ENCODE peak calls at places on chromosomes 7 and 10, in ten cellular contexts. One of them, this sample, is unnamed.

GRCh38 chr10:132538031-132538789 is 623 bp downstream of the INPP5A start:
- DNase-seq in hepatocyte: no peak
- DNase-seq in kidney: peak
- DNase-seq in sigmoid colon: peak
- DNase-seq in fibroblast of lung: no peak
- DNase-seq in GM12865: peak
- DNase-seq in GM13977: peak
- DNase-seq in choroid plexus epithelial cell: no peak
- DNase-seq in cardiac fibroblast: no peak
- DNase-seq in heart left ventricle: peak
- DNase-seq in this sample: no peak

GRCh38 chr10:13189946-13190345 is 28.6 kb downstream of the MCM10 start:
- DNase-seq in hepatocyte: no peak
- DNase-seq in kidney: no peak
- DNase-seq in sigmoid colon: no peak
- DNase-seq in fibroblast of lung: no peak
- DNase-seq in GM12865: no peak
- DNase-seq in GM13977: no peak
- DNase-seq in choroid plexus epithelial cell: no peak
- DNase-seq in cardiac fibroblast: peak
- DNase-seq in heart left ventricle: no peak
- DNase-seq in this sample: no peak

GRCh38 chr7:35548291-35548690 is 146.6 kb downstream of the HERPUD2 start:
- DNase-seq in hepatocyte: no peak
- DNase-seq in kidney: no peak
- DNase-seq in sigmoid colon: no peak
- DNase-seq in fibroblast of lung: no peak
- DNase-seq in GM12865: no peak
- DNase-seq in GM13977: no peak
- DNase-seq in choroid plexus epithelial cell: no peak
- DNase-seq in cardiac fibroblast: no peak
- DNase-seq in heart left ventricle: no peak
- DNase-seq in this sample: no peak

GRCh38 chr10:76252733-76253132 is 821.3 kb downstream of the LRMDA start:
- DNase-seq in hepatocyte: no peak
- DNase-seq in kidney: no peak
- DNase-seq in sigmoid colon: peak
- DNase-seq in fibroblast of lung: no peak
- DNase-seq in GM12865: no peak
- DNase-seq in GM13977: no peak
- DNase-seq in choroid plexus epithelial cell: no peak
- DNase-seq in cardiac fibroblast: peak
- DNase-seq in heart left ventricle: no peak
- DNase-seq in this sample: no peak

GRCh38 chr7:121500659-121501058 is 104.6 kb upstream of the FAM3C start:
- DNase-seq in hepatocyte: no peak
- DNase-seq in kidney: no peak
- DNase-seq in sigmoid colon: no peak
- DNase-seq in fibroblast of lung: peak
- DNase-seq in GM12865: no peak
- DNase-seq in GM13977: no peak
- DNase-seq in choroid plexus epithelial cell: no peak
- DNase-seq in cardiac fibroblast: no peak
- DNase-seq in heart left ventricle: no peak
- DNase-seq in this sample: no peak

GRCh38 chr10:30114871-30115270 is 55.5 kb upstream of the JCAD start:
- DNase-seq in hepatocyte: peak
- DNase-seq in kidney: no peak
- DNase-seq in sigmoid colon: peak
- DNase-seq in fibroblast of lung: peak
- DNase-seq in GM12865: no peak
- DNase-seq in GM13977: no peak
- DNase-seq in choroid plexus epithelial cell: peak
- DNase-seq in cardiac fibroblast: peak
- DNase-seq in heart left ventricle: no peak
- DNase-seq in this sample: no peak

GRCh38 chr7:75854233-75854632 is 24.6 kb upstream of the RHBDD2 start:
- DNase-seq in hepatocyte: no peak
- DNase-seq in kidney: no peak
- DNase-seq in sigmoid colon: no peak
- DNase-seq in fibroblast of lung: peak
- DNase-seq in GM12865: no peak
- DNase-seq in GM13977: no peak
- DNase-seq in choroid plexus epithelial cell: peak
- DNase-seq in cardiac fibroblast: peak
- DNase-seq in heart left ventricle: no peak
- DNase-seq in this sample: no peak

GRCh38 chr10:80522756-80523363 is 14.8 kb upstream of the SH2D4B start:
- DNase-seq in hepatocyte: no peak
- DNase-seq in kidney: no peak
- DNase-seq in sigmoid colon: no peak
- DNase-seq in fibroblast of lung: no peak
- DNase-seq in GM12865: peak
- DNase-seq in GM13977: no peak
- DNase-seq in choroid plexus epithelial cell: no peak
- DNase-seq in cardiac fibroblast: no peak
- DNase-seq in heart left ventricle: no peak
- DNase-seq in this sample: no peak

GRCh38 chr10:47396311-47396717 is 12.2 kb upstream of the ZNF488 start:
- DNase-seq in hepatocyte: no peak
- DNase-seq in kidney: no peak
- DNase-seq in sigmoid colon: no peak
- DNase-seq in fibroblast of lung: peak
- DNase-seq in GM12865: no peak
- DNase-seq in GM13977: no peak
- DNase-seq in choroid plexus epithelial cell: no peak
- DNase-seq in cardiac fibroblast: no peak
- DNase-seq in heart left ventricle: no peak
- DNase-seq in this sample: no peak

DNA sequence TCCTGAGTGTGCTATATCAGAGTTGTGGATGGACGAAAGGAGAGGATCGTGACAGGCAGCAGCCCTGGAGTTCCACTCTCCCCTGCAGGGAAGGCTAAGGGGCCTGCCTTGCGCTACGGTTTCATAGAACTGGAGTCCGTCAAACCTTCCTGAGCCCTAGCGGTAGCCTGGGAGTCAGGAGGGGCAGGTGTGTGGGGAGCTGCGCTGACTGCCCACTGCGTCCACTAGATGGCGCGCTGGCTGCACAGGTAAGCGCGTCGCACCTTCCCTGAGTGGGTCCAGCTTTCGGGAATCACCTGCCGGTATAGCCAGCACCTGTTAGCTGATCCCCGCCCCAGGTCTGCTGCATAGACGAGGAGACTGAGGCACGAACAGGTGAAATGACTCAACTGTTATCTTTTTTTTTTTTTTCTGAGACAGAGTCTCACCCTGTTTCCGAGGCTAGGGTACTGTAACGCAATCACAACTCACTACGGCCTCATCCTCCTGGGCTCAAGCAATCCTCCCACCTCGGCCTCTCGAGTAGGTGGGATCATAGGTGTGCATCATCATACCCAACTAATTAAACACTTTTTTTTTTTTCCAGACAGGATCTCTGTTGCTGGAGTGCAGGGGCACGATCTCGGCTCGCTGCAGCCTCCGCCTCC is 20.2 kb upstream of the BAIAP2L1 start:
- DNase-seq in hepatocyte: peak
- DNase-seq in kidney: peak
- DNase-seq in sigmoid colon: no peak
- DNase-seq in fibroblast of lung: peak
- DNase-seq in GM12865: peak
- DNase-seq in GM13977: peak
- DNase-seq in choroid plexus epithelial cell: peak
- DNase-seq in cardiac fibroblast: peak
- DNase-seq in heart left ventricle: no peak
- DNase-seq in this sample: peak
- TF ChIP-seq CTCF in hepatocyte: peak
- TF ChIP-seq CTCF in kidney: peak
- TF ChIP-seq CTCF in sigmoid colon: peak
- TF ChIP-seq CTCF in fibroblast of lung: peak
- TF ChIP-seq CTCF in GM12865: peak
- TF ChIP-seq CTCF in GM13977: peak
- TF ChIP-seq CTCF in choroid plexus epithelial cell: peak
- TF ChIP-seq CTCF in cardiac fibroblast: peak
- TF ChIP-seq CTCF in heart left ventricle: peak
- TF ChIP-seq CTCF in this sample: peak

GRCh38 chr10:3225589-3225988 is 53.0 kb upstream of the PITRM1 start:
- DNase-seq in hepatocyte: no peak
- DNase-seq in kidney: no peak
- DNase-seq in sigmoid colon: no peak
- DNase-seq in fibroblast of lung: peak
- DNase-seq in GM12865: no peak
- DNase-seq in GM13977: no peak
- DNase-seq in choroid plexus epithelial cell: peak
- DNase-seq in cardiac fibroblast: peak
- DNase-seq in heart left ventricle: no peak
- DNase-seq in this sample: no peak

GRCh38 chr10:3220853-3221252 is 48.3 kb upstream of the PITRM1 start:
- DNase-seq in hepatocyte: no peak
- DNase-seq in kidney: no peak
- DNase-seq in sigmoid colon: no peak
- DNase-seq in fibroblast of lung: peak
- DNase-seq in GM12865: no peak
- DNase-seq in GM13977: no peak
- DNase-seq in choroid plexus epithelial cell: peak
- DNase-seq in cardiac fibroblast: no peak
- DNase-seq in heart left ventricle: no peak
- DNase-seq in this sample: no peak

GRCh38 chr10:3217853-3218252 is 45.3 kb upstream of the PITRM1 start:
- DNase-seq in hepatocyte: no peak
- DNase-seq in kidney: no peak
- DNase-seq in sigmoid colon: no peak
- DNase-seq in fibroblast of lung: no peak
- DNase-seq in GM12865: no peak
- DNase-seq in GM13977: no peak
- DNase-seq in choroid plexus epithelial cell: no peak
- DNase-seq in cardiac fibroblast: no peak
- DNase-seq in heart left ventricle: no peak
- DNase-seq in this sample: no peak

GRCh38 chr10:3224241-3224640 is 51.7 kb upstream of the PITRM1 start:
- DNase-seq in hepatocyte: no peak
- DNase-seq in kidney: no peak
- DNase-seq in sigmoid colon: no peak
- DNase-seq in fibroblast of lung: no peak
- DNase-seq in GM12865: no peak
- DNase-seq in GM13977: no peak
- DNase-seq in choroid plexus epithelial cell: no peak
- DNase-seq in cardiac fibroblast: no peak
- DNase-seq in heart left ventricle: no peak
- DNase-seq in this sample: no peak

GRCh38 chr10:3222068-3222467 is 49.5 kb upstream of the PITRM1 start:
- DNase-seq in hepatocyte: no peak
- DNase-seq in kidney: no peak
- DNase-seq in sigmoid colon: no peak
- DNase-seq in fibroblast of lung: peak
- DNase-seq in GM12865: peak
- DNase-seq in GM13977: no peak
- DNase-seq in choroid plexus epithelial cell: peak
- DNase-seq in cardiac fibroblast: no peak
- DNase-seq in heart left ventricle: no peak
- DNase-seq in this sample: no peak
- TF ChIP-seq CTCF in hepatocyte: peak
- TF ChIP-seq CTCF in kidney: no peak
- TF ChIP-seq CTCF in sigmoid colon: no peak
- TF ChIP-seq CTCF in fibroblast of lung: peak
- TF ChIP-seq CTCF in GM12865: peak
- TF ChIP-seq CTCF in GM13977: peak
- TF ChIP-seq CTCF in choroid plexus epithelial cell: peak
- TF ChIP-seq CTCF in cardiac fibroblast: peak
- TF ChIP-seq CTCF in heart left ventricle: no peak
- TF ChIP-seq CTCF in this sample: no peak

DNA sequence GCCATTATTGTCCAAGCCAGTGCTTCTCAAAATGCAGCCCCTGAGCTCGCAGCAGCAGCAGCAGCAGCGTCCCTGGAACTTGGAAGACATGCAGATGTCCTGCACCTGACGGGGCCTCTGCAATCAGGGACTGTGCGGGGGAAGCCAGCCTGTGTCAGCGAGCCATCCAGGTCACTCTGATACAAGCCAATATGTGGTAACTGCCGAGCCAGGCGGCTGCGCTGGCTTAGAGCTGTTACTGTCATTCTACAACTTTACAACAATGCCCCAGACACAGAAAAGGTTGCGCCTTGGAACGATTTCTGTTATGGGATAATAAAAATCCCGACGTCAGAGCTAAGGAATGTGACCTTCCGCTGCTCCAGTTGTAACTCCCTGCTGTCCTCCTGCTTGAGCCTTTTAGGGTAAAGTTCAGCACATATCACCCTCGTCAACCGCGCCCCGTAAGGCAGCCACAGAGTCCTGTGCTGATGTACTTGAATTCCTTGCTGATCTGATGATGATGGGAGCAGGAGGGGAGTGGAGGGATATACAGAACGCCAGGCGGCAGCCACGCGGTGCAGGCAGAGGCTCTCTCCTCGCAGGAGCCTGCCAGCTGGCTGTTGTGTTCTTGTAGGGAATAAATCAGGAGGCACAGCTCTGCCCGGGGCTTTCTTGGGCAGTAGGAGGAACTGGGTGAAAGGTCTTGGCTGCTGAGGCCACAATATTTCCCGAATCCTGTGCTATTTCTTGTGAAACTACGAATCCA is 20.0 kb upstream of the CRYGN start:
- DNase-seq in hepatocyte: peak
- DNase-seq in kidney: peak
- DNase-seq in sigmoid colon: peak
- DNase-seq in fibroblast of lung: peak
- DNase-seq in GM12865: no peak
- DNase-seq in GM13977: no peak
- DNase-seq in choroid plexus epithelial cell: peak
- DNase-seq in cardiac fibroblast: peak
- DNase-seq in heart left ventricle: peak
- DNase-seq in this sample: no peak
- TF ChIP-seq CTCF in hepatocyte: peak
- TF ChIP-seq CTCF in kidney: peak
- TF ChIP-seq CTCF in sigmoid colon: no peak
- TF ChIP-seq CTCF in fibroblast of lung: peak
- TF ChIP-seq CTCF in GM12865: no peak
- TF ChIP-seq CTCF in GM13977: no peak
- TF ChIP-seq CTCF in choroid plexus epithelial cell: peak
- TF ChIP-seq CTCF in cardiac fibroblast: peak
- TF ChIP-seq CTCF in heart left ventricle: peak
- TF ChIP-seq CTCF in this sample: no peak

DNA sequence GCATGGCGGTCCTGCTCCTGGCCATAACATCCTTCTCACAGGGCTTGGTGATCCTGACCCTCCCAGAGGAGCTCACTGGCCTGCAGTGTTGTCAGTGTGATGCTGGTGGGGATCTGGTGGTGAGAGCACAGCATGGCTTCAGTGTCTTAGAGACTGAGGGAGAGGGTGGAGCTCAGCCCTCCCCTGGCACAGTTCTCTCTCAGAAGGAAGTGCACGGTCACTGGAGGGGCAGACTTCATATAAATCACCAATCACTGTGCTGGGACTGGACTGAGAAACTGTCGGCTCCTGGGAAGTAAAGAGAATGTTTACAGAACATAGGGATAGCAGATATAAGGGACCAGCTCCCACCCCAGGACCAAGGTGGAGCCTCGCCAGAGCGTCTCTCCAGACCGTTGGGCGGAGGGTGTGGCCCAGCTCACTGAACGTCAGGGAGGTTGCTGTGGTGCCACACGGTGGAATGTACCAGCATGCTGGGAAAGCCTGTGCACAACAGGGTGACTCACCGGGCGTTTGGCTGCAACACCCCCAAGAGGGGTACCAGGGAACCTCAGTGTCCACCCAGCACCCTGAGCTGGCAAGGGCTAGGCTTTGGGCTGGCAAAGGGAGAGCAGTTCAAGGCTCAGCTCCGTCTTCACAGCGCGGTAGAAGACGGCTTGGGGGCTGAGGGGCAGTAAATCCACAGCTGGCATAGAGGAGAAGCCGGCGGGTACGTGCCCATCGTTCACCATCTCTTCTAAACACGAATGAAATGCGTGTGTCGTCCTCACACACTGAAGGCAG is 8.8 kb upstream of the GET4 start:
- DNase-seq in hepatocyte: no peak
- DNase-seq in kidney: peak
- DNase-seq in sigmoid colon: peak
- DNase-seq in fibroblast of lung: peak
- DNase-seq in GM12865: no peak
- DNase-seq in GM13977: no peak
- DNase-seq in choroid plexus epithelial cell: peak
- DNase-seq in cardiac fibroblast: peak
- DNase-seq in heart left ventricle: peak
- DNase-seq in this sample: no peak
- TF ChIP-seq CTCF in hepatocyte: no peak
- TF ChIP-seq CTCF in kidney: no peak
- TF ChIP-seq CTCF in sigmoid colon: no peak
- TF ChIP-seq CTCF in fibroblast of lung: no peak
- TF ChIP-seq CTCF in GM12865: no peak
- TF ChIP-seq CTCF in GM13977: no peak
- TF ChIP-seq CTCF in choroid plexus epithelial cell: no peak
- TF ChIP-seq CTCF in cardiac fibroblast: no peak
- TF ChIP-seq CTCF in heart left ventricle: no peak
- TF ChIP-seq CTCF in this sample: no peak